ENCODE peak calls at places on chromosomes 6 and 20, in nine cellular contexts. I, M, D, S, K, X, C, N and O are unnamed samples.

GRCh38 chr6:110874880-110875547 is 429 bp downstream of the AMD1 start:
- DNase-seq in I (peak; percentile 25), M (no peak), D (no peak), S (peak; percentile 68), K (no peak), X (no peak), C (no peak), N (peak; percentile 76), O (no peak)

GRCh38 chr6:21612067-21612745 is 18.7 kb downstream of the SOX4 start:
- DNase-seq in I (no peak), M (no peak), D (no peak), S (no peak), K (no peak), X (no peak), C (no peak), N (no peak), O (no peak)

GRCh38 chr6:20931093-20931492 is 396.8 kb downstream of the CDKAL1 start:
- DNase-seq in I (no peak), M (no peak), D (no peak), S (no peak), K (no peak), X (no peak), C (no peak), N (no peak), O (no peak)

GRCh38 chr20:51541189-51542032 is 1.1 kb downstream of the NFATC2 start:
- DNase-seq in I (peak; percentile 68), M (peak; percentile 61), D (peak; percentile 87), S (peak; percentile 80), K (peak; percentile 29), X (no peak), C (no peak), N (peak; percentile 91), O (peak; percentile 77)

GRCh38 chr6:105359419-105360366 is 43.2 kb downstream of the PREP start:
- DNase-seq in I (no peak), M (no peak), D (no peak), S (no peak), K (no peak), X (no peak), C (no peak), N (no peak), O (no peak)

GRCh38 chr20:51995551-51995951 is 193.2 kb upstream of the SALL4 start:
- DNase-seq in I (no peak), M (no peak), D (no peak), S (no peak), K (no peak), X (no peak), C (no peak), N (no peak), O (no peak)

GRCh38 chr20:40160151-40160550 is 528.9 kb downstream of the MAFB start:
- DNase-seq in I (peak; percentile 46), M (no peak), D (peak; percentile 60), S (peak; percentile 27), K (peak; percentile 87), X (peak; percentile 1), C (peak; percentile 67), N (peak; percentile 67), O (peak; percentile 21)

GRCh38 chr6:169162968-169163903 is 90.4 kb downstream of the THBS2 start:
- DNase-seq in I (no peak), M (no peak), D (peak; percentile 7), S (no peak), K (no peak), X (peak; percentile 74), C (no peak), N (peak; percentile 74), O (no peak)

GRCh38 chr20:47440857-47441773 is 60.6 kb upstream of the NCOA3 start:
- DNase-seq in I (no peak), M (no peak), D (peak; percentile 45), S (no peak), K (peak; percentile 48), X (no peak), C (no peak), N (no peak), O (no peak)

DNA sequence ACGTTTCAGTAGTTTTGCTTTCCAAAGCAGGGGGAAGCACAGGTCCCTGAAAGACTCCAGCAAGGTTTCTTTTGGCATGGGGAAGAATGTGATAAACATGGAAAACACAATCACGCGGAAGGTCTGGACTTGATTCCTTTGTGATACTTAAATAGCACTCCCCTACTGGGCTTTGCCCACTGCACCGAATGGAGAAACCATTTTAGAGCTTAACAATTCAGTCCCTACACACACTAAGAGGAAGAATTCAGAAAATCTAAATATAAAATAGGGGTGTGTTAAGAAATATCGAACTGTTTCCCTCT is 71.4 kb upstream of the NHSL1 start:
- DNase-seq in I (no peak), M (no peak), D (peak; percentile 54), S (no peak), K (no peak), X (no peak), C (no peak), N (no peak), O (no peak)
- H3K4me3 ChIP-seq in I (no peak overlapping the region), M (peak overlapping the region; percentile 20), D (peak overlapping the region; percentile 60), S (peak overlapping the region; percentile 48), K (peak overlapping the region; percentile 57), X (no peak overlapping the region), C (no peak overlapping the region), N (peak overlapping the region; percentile 46), O (no peak overlapping the region)

GRCh38 chr6:116087437-116088027 is 13.1 kb upstream of the NT5DC1 start:
- DNase-seq in I (no peak), M (no peak), D (no peak), S (no peak), K (no peak), X (no peak), C (no peak), N (no peak), O (no peak)
- TF ChIP-seq CTCF in I (no peak), M (no peak), D (no peak), S (no peak), K (no peak), X (no peak), C (no peak), N (no peak), O (no peak)

GRCh38 chr6:125670586-125670985 is 78.8 kb upstream of the HEY2 start:
- DNase-seq in I (no peak), M (no peak), D (no peak), S (no peak), K (peak; percentile 84), X (no peak), C (no peak), N (peak; percentile 57), O (no peak)

GRCh38 chr6:125667326-125667725 is 82.1 kb upstream of the HEY2 start:
- DNase-seq in I (no peak), M (no peak), D (no peak), S (no peak), K (no peak), X (no peak), C (no peak), N (no peak), O (no peak)

GRCh38 chr6:125662301-125662700 is 87.1 kb upstream of the HEY2 start:
- DNase-seq in I (no peak), M (no peak), D (no peak), S (no peak), K (no peak), X (no peak), C (no peak), N (no peak), O (no peak)

GRCh38 chr6:125668071-125668470 is 81.4 kb upstream of the HEY2 start:
- DNase-seq in I (no peak), M (no peak), D (no peak), S (no peak), K (no peak), X (no peak), C (no peak), N (no peak), O (no peak)

GRCh38 chr6:125665415-125665814 is 84.0 kb upstream of the HEY2 start:
- DNase-seq in I (no peak), M (no peak), D (no peak), S (no peak), K (no peak), X (no peak), C (no peak), N (no peak), O (no peak)
- TF ChIP-seq POLR2AphosphoS5 in I (no peak), M (no peak), D (no peak), S (no peak), K (no peak), X (no peak), C (no peak), N (no peak), O (no peak)

DNA sequence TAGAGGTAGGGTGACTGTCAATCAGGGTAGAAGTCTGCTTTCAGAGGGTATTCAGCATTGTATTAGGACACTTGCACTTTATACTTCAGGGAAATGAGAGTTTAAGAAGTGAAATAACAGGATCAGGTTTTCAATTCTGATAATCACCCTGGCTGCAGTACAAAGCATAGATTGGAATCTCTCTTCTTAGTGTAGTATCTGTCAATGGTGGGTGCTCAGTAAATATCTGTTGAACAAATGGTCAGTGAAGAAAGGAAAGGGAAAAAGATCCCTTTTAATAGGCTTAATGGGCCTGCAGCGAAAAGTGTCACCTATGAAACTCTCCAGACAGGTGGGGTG is 18.7 kb downstream of the TUBB2B start:
- DNase-seq in I (no peak), M (no peak), D (no peak), S (no peak), K (no peak), X (no peak), C (no peak), N (no peak), O (no peak)
- H3K4me3 ChIP-seq in I (no peak overlapping the region), M (peak overlapping the region; percentile 37), D (peak overlapping the region; percentile 3), S (no peak overlapping the region), K (no peak overlapping the region), X (peak overlapping the region; percentile 33), C (no peak overlapping the region), N (no peak overlapping the region), O (no peak overlapping the region)

GRCh38 chr20:13262302-13262650 is 41.2 kb downstream of the ISM1 start:
- DNase-seq in I (no peak), M (no peak), D (no peak), S (no peak), K (no peak), X (no peak), C (no peak), N (no peak), O (no peak)
- TF ChIP-seq CTCF in I (no peak), M (no peak), D (no peak), S (no peak), K (no peak), X (no peak), C (no peak), N (no peak), O (no peak)

GRCh38 chr20:32277361-32278198 is at the start of gene KIF3B:
- DNase-seq in I (peak; percentile 84), M (peak; percentile 82), D (peak; percentile 94), S (peak; percentile 89), K (peak; percentile 98), X (peak; percentile 71), C (peak; percentile 84), N (peak; percentile 94), O (peak; percentile 93)
- TF ChIP-seq POLR2AphosphoS5 in I (peak; percentile 95), M (no peak), D (peak; percentile 52), S (peak; percentile 42), K (peak; percentile 59), X (peak; percentile 61), C (no peak), N (peak; percentile 74), O (no peak)

GRCh38 chr20:56551571-56551970 is 18.5 kb downstream of the FAM209B start:
- DNase-seq in I (no peak), M (no peak), D (no peak), S (no peak), K (no peak), X (no peak), C (no peak), N (no peak), O (no peak)
- H3K4me3 ChIP-seq in I (no peak overlapping the region), M (no peak overlapping the region), D (no peak overlapping the region), S (no peak overlapping the region), K (no peak overlapping the region), X (no peak overlapping the region), C (no peak overlapping the region), N (no peak overlapping the region), O (no peak overlapping the region)